ENCODE peak calls at places on chromosomes 1 and 21, in ten cellular contexts. U, K, G, M, T, B, E, J, I and R are unnamed samples.

GRCh38 chr21:35473496-35473895 is 424.4 kb upstream of the RUNX1 start:
- DNase-seq in U (no peak), K (no peak), G (no peak), M (no peak), T (no peak), B (no peak), E (no peak), J (no peak), I (no peak), R (no peak)

GRCh38 chr1:206464456-206464964 is 5.8 kb upstream of the IKBKE start:
- DNase-seq in U (peak), K (no peak), G (no peak), M (no peak), T (no peak), B (no peak), E (no peak), J (no peak), I (no peak), R (no peak)

GRCh38 chr1:203096566-203096965 is 10.8 kb upstream of the MYOG start:
- DNase-seq in U (no peak), K (no peak), G (no peak), M (no peak), T (no peak), B (no peak), E (no peak), J (no peak), I (peak), R (no peak)

GRCh38 chr21:39386194-39386593 is 37.3 kb upstream of the HMGN1 start:
- DNase-seq in U (no peak), K (no peak), G (no peak), M (peak), T (no peak), B (peak), E (no peak), J (no peak), I (no peak), R (no peak)

GRCh38 chr1:22969224-22969829 is 3.3 kb downstream of the LACTBL1 start:
- DNase-seq in U (peak), K (no peak), G (peak), M (no peak), T (no peak), B (no peak), E (no peak), J (no peak), I (no peak), R (no peak)

GRCh38 chr1:248824301-248824700 is 1.4 kb downstream of the SH3BP5L start:
- DNase-seq in U (no peak), K (no peak), G (no peak), M (no peak), T (no peak), B (no peak), E (no peak), J (no peak), I (no peak), R (no peak)

GRCh38 chr1:34165422-34165921 is 442 bp upstream of the CSMD2 start:
- DNase-seq in U (no peak), K (no peak), G (no peak), M (no peak), T (no peak), B (no peak), E (peak), J (no peak), I (no peak), R (no peak)

GRCh38 chr1:107914144-107914543 is 50.8 kb downstream of the VAV3 start:
- DNase-seq in U (no peak), K (no peak), G (no peak), M (no peak), T (peak), B (no peak), E (no peak), J (no peak), I (no peak), R (no peak)

GRCh38 chr1:205588691-205589445 is 42.9 kb downstream of the ELK4 start:
- DNase-seq in U (peak), K (no peak), G (peak), M (no peak), T (peak), B (no peak), E (peak), J (peak), I (no peak), R (no peak)

GRCh38 chr1:101284021-101284420 is 47.2 kb downstream of the S1PR1 start:
- DNase-seq in U (no peak), K (peak), G (no peak), M (peak), T (no peak), B (no peak), E (no peak), J (no peak), I (no peak), R (no peak)

GRCh38 chr1:8702121-8702520 is 115.3 kb downstream of the RERE start:
- DNase-seq in U (no peak), K (no peak), G (peak), M (no peak), T (no peak), B (peak), E (no peak), J (peak), I (no peak), R (peak)

GRCh38 chr1:22889213-22889827 is 83.3 kb downstream of the LACTBL1 start:
- DNase-seq in U (peak), K (no peak), G (peak), M (no peak), T (peak), B (peak), E (no peak), J (peak), I (no peak), R (no peak)

GRCh38 chr1:17277511-17278159 is 28.7 kb downstream of the PADI3 start:
- DNase-seq in U (no peak), K (no peak), G (no peak), M (no peak), T (no peak), B (no peak), E (no peak), J (no peak), I (no peak), R (no peak)

GRCh38 chr1:38919075-38919474 is 22.6 kb downstream of the RHBDL2 start:
- DNase-seq in U (no peak), K (no peak), G (peak), M (no peak), T (no peak), B (no peak), E (no peak), J (no peak), I (no peak), R (no peak)

GRCh38 chr1:25148673-25149300 is 83.5 kb downstream of the SYF2 start:
- DNase-seq in U (no peak), K (no peak), G (no peak), M (peak), T (peak), B (peak), E (no peak), J (peak), I (no peak), R (no peak)

GRCh38 chr1:218772575-218772974 is 401.1 kb upstream of the LYPLAL1 start:
- DNase-seq in U (peak), K (no peak), G (no peak), M (no peak), T (no peak), B (no peak), E (no peak), J (no peak), I (no peak), R (no peak)

GRCh38 chr1:146019225-146020057 is 2.1 kb downstream of the HJV start:
- DNase-seq in U (no peak), K (no peak), G (no peak), M (no peak), T (no peak), B (no peak), E (peak), J (no peak), I (no peak), R (no peak)

GRCh38 chr1:164622057-164622840 is 63.3 kb downstream of the PBX1 start:
- DNase-seq in U (no peak), K (no peak), G (no peak), M (no peak), T (no peak), B (no peak), E (no peak), J (no peak), I (no peak), R (no peak)

GRCh38 chr1:164623805-164624204 is 64.8 kb downstream of the PBX1 start:
- DNase-seq in U (no peak), K (no peak), G (no peak), M (no peak), T (no peak), B (no peak), E (no peak), J (no peak), I (no peak), R (no peak)

GRCh38 chr1:164628758-164629157 is 69.8 kb downstream of the PBX1 start:
- DNase-seq in U (no peak), K (no peak), G (no peak), M (no peak), T (no peak), B (no peak), E (no peak), J (no peak), I (no peak), R (no peak)

GRCh38 chr1:164624393-164624792 is 65.4 kb downstream of the PBX1 start:
- DNase-seq in U (no peak), K (no peak), G (no peak), M (no peak), T (no peak), B (no peak), E (no peak), J (no peak), I (no peak), R (no peak)

GRCh38 chr1:164625004-164625617 is 66.1 kb downstream of the PBX1 start:
- DNase-seq in U (no peak), K (no peak), G (no peak), M (no peak), T (no peak), B (no peak), E (no peak), J (no peak), I (no peak), R (no peak)
- TF ChIP-seq CTCF in U (peak), K (no peak), G (peak), M (no peak), T (peak), B (no peak), E (no peak), J (peak), I (no peak), R (peak)

GRCh38 chr1:117932576-117932975 is 3.0 kb downstream of the WDR3 start:
- DNase-seq in U (no peak), K (no peak), G (no peak), M (no peak), T (no peak), B (no peak), E (no peak), J (no peak), I (no peak), R (no peak)

GRCh38 chr1:117929340-117930172 is at the start of the genes GDAP2 and WDR3:
- DNase-seq in U (peak), K (peak), G (peak), M (peak), T (peak), B (peak), E (peak), J (peak), I (peak), R (peak)

GRCh38 chr1:117930173-117930447 is 571 bp downstream of the WDR3 start:
- DNase-seq in U (no peak), K (no peak), G (no peak), M (no peak), T (no peak), B (peak), E (no peak), J (no peak), I (no peak), R (no peak)

GRCh38 chr1:117930484-117930883 is 945 bp downstream of the WDR3 start:
- DNase-seq in U (peak), K (no peak), G (peak), M (no peak), T (no peak), B (no peak), E (no peak), J (no peak), I (no peak), R (no peak)

GRCh38 chr1:117928881-117929339 is 511 bp downstream of the GDAP2 start:
- DNase-seq in U (peak), K (peak), G (peak), M (peak), T (peak), B (peak), E (peak), J (peak), I (peak), R (peak)
- TF ChIP-seq CTCF in U (peak), K (no peak), G (peak), M (no peak), T (no peak), B (no peak), E (no peak), J (no peak), I (no peak), R (peak)

GRCh38 chr21:19321688-19322087 is 918.1 kb upstream of the TMPRSS15 start:
- DNase-seq in U (no peak), K (no peak), G (no peak), M (no peak), T (no peak), B (no peak), E (no peak), J (no peak), I (no peak), R (no peak)

GRCh38 chr21:19326581-19327319 is 923.2 kb upstream of the TMPRSS15 start:
- DNase-seq in U (no peak), K (no peak), G (no peak), M (no peak), T (no peak), B (no peak), E (no peak), J (no peak), I (no peak), R (no peak)

DNA sequence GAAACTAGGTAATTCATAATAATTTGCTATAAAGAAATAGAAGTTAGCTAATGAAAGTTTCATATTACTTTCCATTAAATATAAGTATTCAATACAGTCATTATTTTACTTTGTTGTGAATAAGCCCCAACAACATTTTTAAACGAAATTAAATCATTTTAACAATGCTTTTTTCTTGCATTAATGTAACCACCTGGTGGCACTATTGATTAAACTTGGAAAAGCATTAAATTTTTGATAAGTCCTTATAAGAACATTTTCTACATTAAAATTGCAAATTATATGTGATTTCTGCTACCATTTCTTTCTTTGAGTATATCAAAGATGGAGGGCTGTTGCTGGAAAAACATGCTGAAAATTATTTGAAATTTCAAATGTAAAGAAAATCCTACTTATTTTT is 918.8 kb upstream of the TMPRSS15 start:
- DNase-seq in U (no peak), K (no peak), G (no peak), M (no peak), T (no peak), B (no peak), E (no peak), J (no peak), I (no peak), R (no peak)
- TF ChIP-seq CTCF in U (no peak), K (no peak), G (peak), M (no peak), T (no peak), B (no peak), E (no peak), J (no peak), I (no peak), R (peak)

GRCh38 chr21:18204931-18205330 is 39.7 kb upstream of the CHODL start:
- DNase-seq in U (no peak), K (no peak), G (peak), M (no peak), T (no peak), B (no peak), E (no peak), J (no peak), I (no peak), R (no peak)
- TF ChIP-seq CTCF in U (no peak), K (peak), G (no peak), M (no peak), T (no peak), B (no peak), E (no peak), J (no peak), I (no peak), R (no peak)

GRCh38 chr1:209672705-209673630 is 2.2 kb upstream of the G0S2 start:
- DNase-seq in U (no peak), K (no peak), G (no peak), M (no peak), T (peak), B (peak), E (no peak), J (no peak), I (no peak), R (no peak)

GRCh38 chr1:209673631-209674417 is 1.4 kb upstream of the G0S2 start:
- DNase-seq in U (no peak), K (no peak), G (no peak), M (no peak), T (peak), B (no peak), E (no peak), J (no peak), I (peak), R (no peak)

GRCh38 chr1:209674957-209675566 is at the start of gene G0S2:
- DNase-seq in U (peak), K (no peak), G (peak), M (no peak), T (no peak), B (peak), E (peak), J (peak), I (no peak), R (peak)

GRCh38 chr1:209678981-209679539 is 3.8 kb downstream of the G0S2 start:
- DNase-seq in U (no peak), K (no peak), G (no peak), M (no peak), T (no peak), B (no peak), E (no peak), J (no peak), I (no peak), R (no peak)

DNA sequence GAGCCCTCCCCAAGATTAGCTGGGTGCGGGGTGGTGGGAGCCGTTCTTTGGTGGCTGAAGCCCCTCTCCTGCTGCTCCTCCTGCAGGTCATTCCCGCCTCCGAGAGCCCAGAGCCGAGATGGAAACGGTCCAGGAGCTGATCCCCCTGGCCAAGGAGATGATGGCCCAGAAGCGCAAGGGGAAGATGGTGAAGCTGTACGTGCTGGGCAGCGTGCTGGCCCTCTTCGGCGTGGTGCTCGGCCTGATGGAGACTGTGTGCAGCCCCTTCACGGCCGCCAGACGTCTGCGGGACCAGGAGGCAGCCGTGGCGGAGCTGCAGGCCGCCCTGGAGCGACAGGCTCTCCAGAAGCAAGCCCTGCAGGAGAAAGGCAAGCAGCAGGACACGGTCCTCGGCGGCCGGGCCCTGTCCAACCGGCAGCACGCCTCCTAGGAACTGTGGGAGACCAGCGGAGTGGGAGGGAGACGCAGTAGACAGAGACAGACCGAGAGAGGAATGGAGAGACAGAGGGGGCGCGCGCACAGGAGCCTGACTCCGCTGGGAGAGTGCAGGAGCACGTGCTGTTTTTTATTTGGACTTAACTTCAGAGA is 449 bp downstream of the G0S2 start:
- DNase-seq in U (peak), K (no peak), G (peak), M (no peak), T (no peak), B (no peak), E (peak), J (peak), I (no peak), R (peak)
- TF ChIP-seq CTCF in U (no peak), K (no peak), G (no peak), M (no peak), T (no peak), B (no peak), E (no peak), J (no peak), I (no peak), R (no peak)

GRCh38 chr1:1619917-1620361 is 4.6 kb downstream of the MIB2 start:
- DNase-seq in U (no peak), K (no peak), G (no peak), M (no peak), T (peak), B (no peak), E (peak), J (peak), I (no peak), R (no peak)
- TF ChIP-seq CTCF in U (peak), K (no peak), G (peak), M (no peak), T (peak), B (peak), E (peak), J (no peak), I (no peak), R (peak)

GRCh38 chr1:212699839-212700596 is at the start of gene BATF3:
- DNase-seq in U (no peak), K (peak), G (no peak), M (peak), T (no peak), B (peak), E (no peak), J (peak), I (peak), R (peak)

GRCh38 chr1:212701910-212702309 is 2.3 kb upstream of the BATF3 start:
- DNase-seq in U (no peak), K (no peak), G (no peak), M (no peak), T (no peak), B (no peak), E (no peak), J (no peak), I (no peak), R (no peak)

GRCh38 chr1:212700597-212700891 is 904 bp upstream of the BATF3 start:
- DNase-seq in U (no peak), K (no peak), G (no peak), M (no peak), T (no peak), B (no peak), E (no peak), J (no peak), I (no peak), R (no peak)

GRCh38 chr1:212702672-212703071 is 3.0 kb upstream of the BATF3 start:
- DNase-seq in U (no peak), K (no peak), G (no peak), M (no peak), T (no peak), B (no peak), E (no peak), J (no peak), I (no peak), R (no peak)

GRCh38 chr1:212700892-212701819 is 1.5 kb upstream of the BATF3 start:
- DNase-seq in U (peak), K (no peak), G (peak), M (no peak), T (peak), B (peak), E (peak), J (peak), I (peak), R (no peak)
- TF ChIP-seq CTCF in U (peak), K (no peak), G (no peak), M (no peak), T (no peak), B (no peak), E (no peak), J (no peak), I (no peak), R (no peak)

GRCh38 chr1:224640018-224640417 is 23.9 kb downstream of the CNIH3 start:
- DNase-seq in U (no peak), K (no peak), G (no peak), M (no peak), T (no peak), B (no peak), E (no peak), J (no peak), I (no peak), R (no peak)

GRCh38 chr1:224640587-224640986 is 24.5 kb downstream of the CNIH3 start:
- DNase-seq in U (no peak), K (no peak), G (no peak), M (no peak), T (no peak), B (no peak), E (no peak), J (no peak), I (no peak), R (no peak)

GRCh38 chr1:224643653-224644052 is 27.5 kb downstream of the CNIH3 start:
- DNase-seq in U (no peak), K (no peak), G (no peak), M (no peak), T (no peak), B (no peak), E (peak), J (no peak), I (no peak), R (no peak)

GRCh38 chr1:224639426-224639975 is 23.4 kb downstream of the CNIH3 start:
- DNase-seq in U (no peak), K (no peak), G (no peak), M (no peak), T (no peak), B (no peak), E (no peak), J (no peak), I (no peak), R (no peak)

DNA sequence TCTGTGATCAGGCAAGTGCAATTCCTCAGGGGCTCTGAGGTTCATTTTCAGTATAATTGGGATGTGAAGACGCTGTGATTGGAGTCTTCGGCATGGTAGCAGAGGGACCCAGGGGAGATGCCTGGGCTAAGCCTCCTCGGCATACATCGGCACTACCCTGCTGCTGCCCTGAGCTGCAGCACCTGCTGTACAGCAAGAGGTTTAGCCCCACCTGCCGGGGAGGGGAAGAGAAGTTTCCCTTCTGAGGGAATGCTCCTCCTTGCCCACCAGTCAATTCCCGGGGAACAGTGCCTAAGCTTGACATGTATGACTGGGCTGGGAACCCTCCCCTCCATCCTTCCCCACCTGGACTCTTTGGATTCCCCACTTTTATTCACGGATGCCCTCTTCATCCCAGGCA is 24.9 kb downstream of the CNIH3 start:
- DNase-seq in U (no peak), K (no peak), G (no peak), M (no peak), T (no peak), B (no peak), E (peak), J (no peak), I (no peak), R (peak)
- TF ChIP-seq CTCF in U (no peak), K (no peak), G (no peak), M (no peak), T (no peak), B (peak), E (no peak), J (no peak), I (no peak), R (peak)